ENCODE peak calls at places on chromosomes 6 and 20, in seven cellular contexts. W is naive thymus-derived CD4-positive, alpha-beta T cell; X is ACHN; L is tibial artery; S is aorta; R is stimulated activated CD8-positive, alpha-beta memory T cell treated with anti-CD3 and anti-CD28 coated beads, Interleukin-7, amount 100 ng/mL, for 1 hour; J is stimulated activated CD4-positive, alpha-beta T cell treated with anti-CD3 and anti-CD28 coated beads, Interleukin-15, amount 100 ng/mL, for 1 hour. B is an unnamed sample.

GRCh38 chr20:32806356-32806755 is 13.4 kb upstream of the MAPRE1 start:
- DNase-seq in R (no peak), X (no peak), L (no peak), S (no peak), J (no peak), W (no peak), B (no peak)

GRCh38 chr20:58542411-58543095 is 27.4 kb upstream of the APCDD1L start:
- DNase-seq in X (no peak), J (no peak), R (no peak), W (no peak), S (no peak), L (no peak), B (no peak)

GRCh38 chr6:3799731-3800130 is 48.2 kb upstream of the PXDC1 start:
- DNase-seq in W (no peak), X (no peak), R (no peak), S (no peak), L (no peak), J (no peak), B (no peak)

GRCh38 chr6:32517654-32518445 is 12.2 kb downstream of the HLA-DRB5 start:
- DNase-seq in R (no peak), J (no peak), L (no peak), X (no peak), S (no peak), W (no peak), B (no peak)

GRCh38 chr20:24589381-24589780 is 120.0 kb downstream of the SYNDIG1 start:
- DNase-seq in W (no peak), X (no peak), R (no peak), L (no peak), S (no peak), J (no peak), B (no peak)

GRCh38 chr20:62120990-62121775 is 1.1 kb upstream of the LSM14B start:
- DNase-seq in J (no peak), R (no peak), L (no peak), S (peak), X (peak), W (no peak), B (peak)

GRCh38 chr20:48538058-48538825 is 289.6 kb downstream of the PREX1 start:
- DNase-seq in L (no peak), X (peak), R (no peak), J (no peak), S (no peak), W (no peak), B (no peak)

GRCh38 chr6:18216411-18216810 is 47.9 kb downstream of the DEK start:
- DNase-seq in J (no peak), R (no peak), X (peak), S (no peak), W (no peak), L (no peak), B (no peak)

GRCh38 chr6:111873178-111874029 is at the start of gene FYN:
- DNase-seq in W (peak), R (peak), X (peak), S (peak), J (peak), L (peak), B (peak)

GRCh38 chr6:160092602-160093001 is 29.0 kb upstream of the SLC22A1 start:
- DNase-seq in W (no peak), S (no peak), L (no peak), J (no peak), X (no peak), R (no peak), B (peak)

GRCh38 chr6:64334646-64335045 is 699.0 kb downstream of the PHF3 start:
- DNase-seq in R (no peak), X (no peak), W (no peak), S (no peak), J (no peak), L (no peak), B (no peak)

GRCh38 chr6:151475653-151476523 is 17.9 kb upstream of the CCDC170 start:
- DNase-seq in S (no peak), L (no peak), W (peak), X (peak), R (no peak), J (no peak), B (no peak)

GRCh38 chr6:11814116-11814515 is 35.5 kb upstream of the ADTRP start:
- DNase-seq in W (no peak), J (no peak), R (no peak), X (no peak), L (no peak), S (no peak), B (no peak)

GRCh38 chr6:147282566-147282959 is 78.3 kb downstream of the STXBP5 start:
- DNase-seq in L (no peak), X (no peak), W (no peak), R (no peak), J (no peak), S (no peak), B (no peak)

GRCh38 chr6:72696055-72696454 is 74.2 kb downstream of the KCNQ5 start:
- DNase-seq in S (no peak), W (no peak), J (no peak), L (no peak), R (no peak), X (no peak), B (no peak)

GRCh38 chr6:32459781-32460424 is 20.2 kb downstream of the HLA-DRA start:
- DNase-seq in L (no peak), R (no peak), S (no peak), X (no peak), W (no peak), J (no peak), B (no peak)

GRCh38 chr20:40470313-40471260 is 218.4 kb downstream of the MAFB start:
- DNase-seq in J (no peak), W (no peak), S (peak), L (no peak), R (no peak), X (no peak), B (no peak)

GRCh38 chr6:42236680-42237473 is 19.2 kb upstream of the MRPS10 start:
- DNase-seq in W (no peak), J (no peak), R (no peak), S (no peak), L (no peak), X (no peak), B (no peak)

GRCh38 chr6:25150863-25151262 is 128.3 kb upstream of the CARMIL1 start:
- DNase-seq in R (no peak), W (no peak), L (no peak), J (no peak), X (no peak), S (no peak), B (no peak)

GRCh38 chr20:16368645-16369292 is 204.5 kb downstream of the KIF16B start:
- DNase-seq in X (no peak), L (no peak), R (no peak), J (no peak), S (no peak), W (no peak), B (no peak)

GRCh38 chr6:56040271-56040670 is 164.9 kb upstream of the BMP5 start:
- DNase-seq in X (no peak), R (no peak), L (no peak), S (no peak), W (no peak), J (no peak), B (no peak)

GRCh38 chr6:112221561-112221960 is 32.8 kb downstream of the LAMA4 start:
- DNase-seq in X (no peak), W (no peak), S (no peak), J (no peak), L (no peak), R (no peak), B (no peak)

GRCh38 chr6:32081168-32081624 is 27.9 kb downstream of the TNXB start:
- DNase-seq in X (peak), S (peak), R (no peak), J (no peak), L (peak), W (no peak), B (peak)

GRCh38 chr20:9460518-9460917 is 53.9 kb upstream of the LAMP5 start:
- DNase-seq in X (peak), S (no peak), J (no peak), W (no peak), R (no peak), L (no peak), B (no peak)

GRCh38 chr6:72530152-72530551 is 91.7 kb upstream of the KCNQ5 start:
- DNase-seq in J (no peak), S (no peak), R (no peak), X (no peak), W (no peak), L (no peak), B (no peak)

GRCh38 chr6:152380351-152380767 is 256.8 kb downstream of the SYNE1 start:
- DNase-seq in S (no peak), W (no peak), L (no peak), J (no peak), R (no peak), X (peak), B (no peak)

GRCh38 chr6:13916230-13916944 is 8.4 kb upstream of the RNF182 start:
- DNase-seq in R (no peak), L (no peak), W (no peak), J (no peak), S (no peak), X (no peak), B (no peak)

GRCh38 chr6:98945311-98946005 is 2.3 kb downstream of the FBXL4 start:
- DNase-seq in W (no peak), L (no peak), X (no peak), R (no peak), J (no peak), S (no peak), B (no peak)

GRCh38 chr20:63580796-63581461 is 6.9 kb upstream of the HELZ2 start:
- DNase-seq in J (peak), L (no peak), R (peak), S (peak), X (peak), W (peak), B (no peak)

GRCh38 chr6:151437401-151437800 is 14.5 kb downstream of the RMND1 start:
- DNase-seq in S (no peak), L (no peak), R (no peak), J (no peak), X (no peak), W (no peak), B (no peak)

GRCh38 chr6:34994693-34995092 is 105.6 kb downstream of the ANKS1A start:
- DNase-seq in L (no peak), W (no peak), S (no peak), R (no peak), X (no peak), J (no peak), B (no peak)

GRCh38 chr6:103893082-103893481 is 966.6 kb downstream of the HACE1 start:
- DNase-seq in X (no peak), W (no peak), R (no peak), J (no peak), L (no peak), S (no peak), B (no peak)

GRCh38 chr20:25042531-25043498 is 15.1 kb downstream of the ACSS1 start:
- DNase-seq in L (no peak), S (peak), X (no peak), W (peak), R (no peak), J (no peak), B (peak)

GRCh38 chr6:157510329-157511188 is 129.6 kb downstream of the ZDHHC14 start:
- DNase-seq in L (no peak), J (no peak), W (no peak), X (no peak), S (no peak), R (no peak), B (no peak)

GRCh38 chr6:137171053-137171374 is 2.4 kb downstream of the IL22RA2 start:
- DNase-seq in W (no peak), X (no peak), J (no peak), R (no peak), L (no peak), S (no peak), B (no peak)

GRCh38 chr6:56647172-56647762 is 4.6 kb upstream of the DST start:
- DNase-seq in S (no peak), X (no peak), L (no peak), R (no peak), W (no peak), J (no peak), B (no peak)

GRCh38 chr6:149563203-149563927 is 2.8 kb upstream of the GINM1 start:
- DNase-seq in R (no peak), X (peak), W (no peak), S (no peak), J (no peak), L (no peak), B (no peak)

B was measured in posterior vena cava.